ENCODE peak calls at places on chromosomes 2 and 18, in ten cellular contexts. E, G, Y, M, V, R, W, H, Z and K are unnamed samples.

GRCh38 chr18:37669991-37670534 is 104.5 kb upstream of the CELF4 start:
- DNase-seq in E (no peak), G (no peak), Y (no peak), M (peak), V (no peak), R (no peak), W (no peak), H (no peak), Z (no peak), K (peak)

GRCh38 chr2:45004569-45005181 is 4.6 kb downstream of the SIX2 start:
- DNase-seq in E (peak), G (peak), Y (no peak), M (no peak), V (no peak), R (no peak), W (no peak), H (no peak), Z (no peak), K (peak)

GRCh38 chr18:78192044-78192443 is 787.6 kb upstream of the SALL3 start:
- DNase-seq in E (no peak), G (no peak), Y (peak), M (no peak), V (no peak), R (no peak), W (peak), H (no peak), Z (no peak), K (peak)

GRCh38 chr18:59446012-59446411 is 86.9 kb upstream of the LMAN1 start:
- DNase-seq in E (peak), G (peak), Y (no peak), M (no peak), V (no peak), R (no peak), W (no peak), H (no peak), Z (no peak), K (peak)

GRCh38 chr2:197904446-197904845 is 100.1 kb downstream of the PLCL1 start:
- DNase-seq in E (no peak), G (no peak), Y (no peak), M (no peak), V (peak), R (no peak), W (no peak), H (no peak), Z (no peak), K (no peak)

GRCh38 chr2:237282568-237283128 is 131.3 kb downstream of the COL6A3 start:
- DNase-seq in E (peak), G (peak), Y (no peak), M (no peak), V (no peak), R (no peak), W (no peak), H (no peak), Z (no peak), K (no peak)

GRCh38 chr18:62585274-62586147 is 62.7 kb downstream of the ZCCHC2 start:
- DNase-seq in E (no peak), G (no peak), Y (no peak), M (no peak), V (peak), R (no peak), W (no peak), H (no peak), Z (peak), K (no peak)

GRCh38 chr2:149732001-149732685 is 144.6 kb upstream of the MMADHC start:
- DNase-seq in E (no peak), G (peak), Y (no peak), M (no peak), V (no peak), R (no peak), W (no peak), H (no peak), Z (no peak), K (no peak)

GRCh38 chr2:152320166-152320565 is 14.8 kb upstream of the FMNL2 start:
- DNase-seq in E (no peak), G (peak), Y (no peak), M (no peak), V (no peak), R (no peak), W (no peak), H (no peak), Z (no peak), K (no peak)